ENCODE peak calls at places on chromosome 16, in ten cellular contexts. D is AG09309; S is endothelial cell; R is activated T-cell treated with anti-CD3 and anti-CD28 coated beads, Interleukin-2, amount 50 U/mL, for 1 hour; N is AG10803; J is lower leg skin; K is GF-D8; Q is stimulated activated CD4-positive, alpha-beta T cell treated with anti-CD3 and anti-CD28 coated beads, TNF-alpha, amount 100 ng/mL, for 1 hour; M is GM03348; I is AG08396. H is an unnamed sample.
A peak's percentile ranks its signal among the peaks of the same experiment; 100 is the strongest.

GRCh38 chr16:30491744-30492308 is 19.3 kb downstream of the ITGAL start:
- DNase-seq in D (peak; percentile 24), S (no peak), R (no peak), N (peak; percentile 77), J (peak; percentile 24), K (peak; percentile 26), Q (no peak), M (peak; percentile 68), I (peak; percentile 76), H (no peak)

GRCh38 chr16:83095926-83096692 is 469.3 kb downstream of the CDH13 start:
- DNase-seq in D (no peak), S (no peak), R (no peak), N (peak; percentile 58), J (no peak), K (no peak), Q (no peak), M (peak; percentile 21), I (peak; percentile 13), H (no peak)

GRCh38 chr16:50624449-50624782 is 56.7 kb downstream of the SNX20 start:
- DNase-seq in D (no peak), S (no peak), R (no peak), N (no peak), J (no peak), K (no peak), Q (no peak), M (no peak), I (no peak), H (no peak)

GRCh38 chr16:80889779-80890359 is 85.5 kb upstream of the CDYL2 start:
- DNase-seq in D (no peak), S (no peak), R (no peak), N (no peak), J (no peak), K (no peak), Q (no peak), M (no peak), I (no peak), H (no peak)

GRCh38 chr16:82630219-82630618 is 3.5 kb downstream of the CDH13 start:
- DNase-seq in D (no peak), S (no peak), R (no peak), N (peak; percentile 53), J (no peak), K (no peak), Q (no peak), M (peak; percentile 52), I (peak; percentile 60), H (no peak)

GRCh38 chr16:69324013-69324531 is 6.3 kb downstream of the PDF start:
- DNase-seq in D (no peak), S (no peak), R (peak; percentile 17), N (no peak), J (no peak), K (no peak), Q (no peak), M (no peak), I (no peak), H (no peak)

GRCh38 chr16:14248791-14249190 is 177.7 kb downstream of the MRTFB start:
- DNase-seq in D (no peak), S (no peak), R (no peak), N (no peak), J (no peak), K (no peak), Q (no peak), M (no peak), I (no peak), H (no peak)

GRCh38 chr16:57137043-57137442 is 44.7 kb downstream of the CPNE2 start:
- DNase-seq in D (no peak), S (no peak), R (no peak), N (no peak), J (no peak), K (no peak), Q (no peak), M (no peak), I (no peak), H (no peak)

GRCh38 chr16:3949946-3950342 is 69.4 kb upstream of the CREBBP start:
- DNase-seq in D (no peak), S (no peak), R (no peak), N (peak; percentile 25), J (no peak), K (no peak), Q (no peak), M (no peak), I (no peak), H (no peak)

GRCh38 chr16:75323928-75324327 is 72.5 kb upstream of the BCAR1 start:
- DNase-seq in D (no peak), S (no peak), R (no peak), N (no peak), J (no peak), K (no peak), Q (no peak), M (no peak), I (no peak), H (no peak)